ENCODE peak calls at places on chromosomes 6 and 20, in five cellular contexts. J is SJSA1, M is fibroblast of lung, R is K562, K is mesendoderm. S is an unnamed sample.
A peak's percentile ranks its signal among the peaks of the same experiment; 100 is the strongest.

GRCh38 chr6:36592221-36592655 is 1.9 kb upstream of the SRSF3 start:
- DNase-seq in J (no peak), M (no peak), R (no peak), K (no peak), S (no peak)

GRCh38 chr20:38770970-38771369 is 22.7 kb downstream of the ACTR5 start:
- DNase-seq in R (no peak), J (no peak), M (no peak), K (no peak), S (no peak)

GRCh38 chr6:45073771-45074170 is 254.4 kb upstream of the RUNX2 start:
- DNase-seq in J (no peak), R (no peak), M (no peak), K (no peak), S (no peak)

GRCh38 chr6:32439708-32440214 is at the start of gene HLA-DRA:
- DNase-seq in M (peak; percentile 48), R (peak; percentile 70), J (peak; percentile 57), K (peak; percentile 77), S (no peak)

GRCh38 chr6:130981409-130981808 is 81.6 kb downstream of the EPB41L2 start:
- DNase-seq in M (peak; percentile 90), R (no peak), J (no peak), K (no peak), S (no peak)

GRCh38 chr6:75436869-75437268 is 56.7 kb downstream of the FILIP1 start:
- DNase-seq in K (no peak), R (no peak), M (no peak), J (no peak), S (no peak)

GRCh38 chr6:104789770-104790190 is 69.9 kb downstream of the HACE1 start:
- DNase-seq in M (peak; percentile 58), K (peak; percentile 27), R (peak; percentile 13), J (peak; percentile 84), S (peak; percentile 12)

GRCh38 chr20:50434653-50435396 is 75.4 kb upstream of the PTPN1 start:
- DNase-seq in K (peak; percentile 89), R (no peak), J (peak; percentile 48), M (peak; percentile 93), S (no peak)

GRCh38 chr20:48603116-48603818 is 224.5 kb downstream of the PREX1 start:
- DNase-seq in J (no peak), R (no peak), M (no peak), K (peak; percentile 65), S (no peak)

GRCh38 chr20:33948480-33948879 is 45.2 kb upstream of the RALY start:
- DNase-seq in M (no peak), J (no peak), K (no peak), R (no peak), S (no peak)

GRCh38 chr6:143900358-143900757 is 36.1 kb downstream of the ZC2HC1B start:
- DNase-seq in R (no peak), M (no peak), J (no peak), K (no peak), S (no peak)

GRCh38 chr6:54493138-54493537 is 184.9 kb downstream of the TINAG start:
- DNase-seq in R (no peak), J (peak; percentile 28), M (peak; percentile 74), K (peak; percentile 82), S (peak; percentile 64)

GRCh38 chr6:9621276-9621675 is 793.6 kb downstream of the TFAP2A start:
- DNase-seq in K (no peak), R (no peak), M (no peak), J (peak; percentile 15), S (peak; percentile 32)

GRCh38 chr20:577167-577791 is 32.8 kb downstream of the TCF15 start:
- DNase-seq in R (peak; percentile 62), K (peak; percentile 83), J (no peak), M (no peak), S (no peak)

GRCh38 chr6:142395768-142396231 is 94.0 kb downstream of the ADGRG6 start:
- DNase-seq in K (no peak), M (no peak), J (no peak), R (no peak), S (no peak)

GRCh38 chr6:44738652-44739141 is 351.2 kb downstream of the CDC5L start:
- DNase-seq in M (peak; percentile 77), K (peak; percentile 49), R (no peak), J (no peak), S (no peak)

GRCh38 chr6:44008821-44009370 is 118.4 kb downstream of the MRPL14 start:
- DNase-seq in R (no peak), J (no peak), K (no peak), M (no peak), S (no peak)

GRCh38 chr20:1930165-1930564 is 35.0 kb downstream of the SIRPA start:
- DNase-seq in R (no peak), K (no peak), J (no peak), M (no peak), S (no peak)

GRCh38 chr6:139230421-139230840 is 61.4 kb downstream of the TXLNB start:
- DNase-seq in J (no peak), K (peak; percentile 67), M (peak; percentile 62), R (no peak), S (no peak)

GRCh38 chr6:170523256-170524187 is 29.6 kb downstream of the PSMB1 start:
- DNase-seq in M (no peak), K (no peak), J (no peak), R (no peak), S (no peak)

GRCh38 chr20:62651285-62652021 is 9.2 kb downstream of the SLCO4A1 start:
- DNase-seq in M (peak; percentile 64), J (no peak), R (no peak), K (no peak), S (no peak)

GRCh38 chr6:143157146-143157545 is 96.5 kb downstream of the AIG1 start:
- DNase-seq in R (no peak), M (no peak), K (peak; percentile 11), J (peak; percentile 19), S (no peak)

DNA sequence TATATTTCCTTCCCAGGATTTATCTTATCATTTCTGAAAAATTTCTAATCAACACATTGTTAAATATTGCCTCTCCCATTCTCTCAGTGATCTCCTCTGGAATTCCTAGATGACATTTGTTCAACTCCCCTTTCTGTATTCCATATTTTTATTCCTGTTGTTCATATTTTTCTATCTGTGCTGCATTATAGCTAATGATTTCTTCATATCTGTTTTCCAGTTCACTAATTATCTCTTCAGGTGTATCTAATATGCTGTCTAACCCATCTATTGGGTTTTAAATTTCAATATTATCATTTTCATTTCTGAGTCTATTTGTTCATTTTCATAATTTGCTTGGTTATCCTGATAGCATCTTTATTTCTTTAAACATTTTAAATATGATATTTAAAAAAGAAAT is 141.9 kb downstream of the GRM4 start:
- DNase-seq in J (no peak), K (no peak), R (no peak), M (no peak), S (no peak)
- H3K27me3 ChIP-seq in J (peaks cover 4% of the 10 kb centered on the region), K (no peaks in the 10 kb centered on the region), R (peaks cover 23% of the 10 kb centered on the region), M (no peaks in the 10 kb centered on the region), S (peaks cover 3% of the 10 kb centered on the region)

GRCh38 chr6:3233321-3233720 is 5.9 kb upstream of the TUBB2B start:
- DNase-seq in R (no peak), M (no peak), K (no peak), J (no peak), S (no peak)
- H3K27me3 ChIP-seq in R (peaks cover 28% of the 10 kb centered on the region), M (peaks cover 62% of the 10 kb centered on the region), K (no peaks in the 10 kb centered on the region), J (peaks cover 3% of the 10 kb centered on the region), S (peaks cover 14% of the 10 kb centered on the region)

GRCh38 chr6:99612551-99613397 is 6.1 kb downstream of the PRDM13 start:
- DNase-seq in K (peak; percentile 59), M (no peak), J (no peak), R (no peak), S (no peak)
- H3K27me3 ChIP-seq in K (peaks cover 61% of the 10 kb centered on the region), M (peaks cover 71% of the 10 kb centered on the region), J (peaks cover 97% of the 10 kb centered on the region), R (peaks cover 6% of the 10 kb centered on the region), S (peaks cover 79% of the 10 kb centered on the region)

DNA sequence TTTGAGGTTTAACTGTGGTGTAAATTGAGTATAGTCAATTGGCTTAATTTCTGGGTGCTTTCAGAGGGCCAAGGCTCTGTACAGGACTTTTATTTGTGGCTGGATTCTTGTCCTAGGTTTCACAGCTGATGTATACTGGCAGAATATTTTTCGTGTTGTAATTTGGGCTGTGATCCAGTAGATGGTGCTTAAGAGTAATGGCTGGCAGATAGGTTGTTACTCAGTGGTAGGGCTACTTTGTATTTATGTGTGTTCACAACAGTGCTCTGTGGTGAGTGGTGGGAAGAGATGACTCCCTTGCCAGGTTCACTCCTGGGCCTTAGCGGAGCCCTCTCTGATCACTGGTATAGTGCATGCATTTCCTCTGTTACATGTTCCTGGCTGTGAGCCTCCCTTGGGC is 34.5 kb upstream of the FERMT1 start:
- DNase-seq in K (no peak), J (no peak), R (no peak), M (no peak), S (no peak)
- H3K27me3 ChIP-seq in K (no peaks in the 10 kb centered on the region), J (no peaks in the 10 kb centered on the region), R (no peaks in the 10 kb centered on the region), M (no peaks in the 10 kb centered on the region), S (no peaks in the 10 kb centered on the region)

GRCh38 chr6:157233156-157233555 is 90.2 kb downstream of the TMEM242 start:
- DNase-seq in J (no peak), R (no peak), K (no peak), M (no peak), S (no peak)
- H3K27me3 ChIP-seq in J (peaks cover 19% of the 10 kb centered on the region), R (no peaks in the 10 kb centered on the region), K (peaks cover 15% of the 10 kb centered on the region), M (peaks cover 25% of the 10 kb centered on the region), S (peaks cover 17% of the 10 kb centered on the region)

DNA sequence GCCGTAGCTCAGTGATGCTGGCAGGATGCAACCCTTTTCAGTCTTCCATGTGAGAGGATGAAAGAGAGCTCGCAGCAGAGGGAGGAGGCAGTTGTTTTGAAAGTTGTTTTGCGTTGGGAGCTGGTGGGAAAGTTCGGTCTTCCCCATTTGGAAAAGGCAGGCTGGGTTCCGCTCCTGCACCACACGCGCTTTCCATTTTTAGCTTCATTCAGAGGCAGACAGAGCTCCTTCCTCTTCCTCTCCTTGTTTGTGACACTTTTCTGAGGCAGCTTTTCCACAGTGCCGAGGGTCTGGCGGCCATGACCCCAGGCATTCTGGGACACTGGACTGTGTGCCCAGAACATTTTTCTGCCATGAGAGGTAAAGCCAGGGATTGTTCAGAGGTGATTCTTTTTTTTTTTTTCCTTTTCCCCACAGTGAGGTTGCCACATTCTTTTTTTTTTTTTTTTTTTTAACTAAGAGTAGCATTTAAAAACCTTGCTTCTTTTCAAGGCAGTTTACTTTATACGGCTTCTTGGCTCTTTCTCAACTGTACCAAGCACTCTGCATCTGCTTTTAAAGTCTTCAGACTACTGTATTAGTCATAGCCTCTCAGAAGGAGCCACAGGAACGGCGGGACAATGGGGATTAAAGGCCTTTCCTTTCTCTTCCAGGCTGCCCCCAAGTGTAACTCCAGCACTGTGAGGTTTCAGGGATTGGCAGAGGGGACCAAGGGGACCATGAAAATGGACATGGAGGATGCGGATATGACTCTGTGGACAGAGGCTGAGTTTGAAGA is 1.6 kb downstream of the PRDM1 start:
- DNase-seq in K (peak; percentile 52), J (peak; percentile 72), R (no peak), M (peak; percentile 90), S (peak; percentile 59)
- H3K27me3 ChIP-seq in K (no peaks in the 10 kb centered on the region), J (no peaks in the 10 kb centered on the region), R (no peaks in the 10 kb centered on the region), M (no peaks in the 10 kb centered on the region), S (no peaks in the 10 kb centered on the region)

S was measured in kidney epithelial cell.